ENCODE peak calls at places on chromosomes 4 and X, in eight cellular contexts. W is A549, H is H1, M is fibroblast of lung, F is left lung, A is brain microvascular endothelial cell, B is tibial artery, I is esophagus squamous epithelium. R is an unnamed sample.

GRCh38 chr4:152973614-152974200 is 37.6 kb downstream of the FHDC1 start:
- DNase-seq in W (no peak), H (no peak), M (no peak), F (no peak), A (no peak), B (no peak), I (no peak), R (no peak)

GRCh38 chr4:23819041-23819511 is 70.8 kb downstream of the PPARGC1A start:
- DNase-seq in W (no peak), H (no peak), M (peak; percentile 64), F (peak; percentile 40), A (peak; percentile 0), B (no peak), I (no peak), R (no peak)

GRCh38 chrX:133638285-133638684 is 223.0 kb upstream of the GPC4 start:
- DNase-seq in W (no peak), H (no peak), M (peak; percentile 45), F (no peak), A (no peak), B (no peak), I (no peak), R (no peak)

GRCh38 chrX:142873214-142873613 is 152.5 kb upstream of the SPANXN4 start:
- DNase-seq in W (no peak), H (no peak), M (no peak), F (no peak), A (no peak), B (no peak), I (no peak), R (no peak)

GRCh38 chrX:138001219-138001618 is 435.3 kb downstream of the ZIC3 start:
- DNase-seq in W (no peak), H (no peak), M (no peak), F (no peak), A (no peak), B (no peak), I (no peak), R (no peak)

GRCh38 chrX:106718709-106719108 is 7.8 kb upstream of the RNF128 start:
- DNase-seq in W (no peak), H (no peak), M (no peak), F (no peak), A (no peak), B (no peak), I (no peak), R (no peak)

GRCh38 chr4:23911675-23912455 is 22.0 kb upstream of the PPARGC1A start:
- DNase-seq in W (no peak), H (no peak), M (no peak), F (no peak), A (no peak), B (no peak), I (no peak), R (no peak)

GRCh38 chr4:17694552-17694951 is 80.1 kb downstream of the MED28 start:
- DNase-seq in W (no peak), H (peak; percentile 7), M (no peak), F (no peak), A (no peak), B (no peak), I (no peak), R (no peak)

GRCh38 chrX:24026403-24026801 is 584 bp downstream of the KLHL15 start:
- DNase-seq in W (peak; percentile 40), H (no peak), M (peak; percentile 26), F (no peak), A (no peak), B (no peak), I (no peak), R (no peak)

GRCh38 chrX:129041319-129041718 is 482.0 kb downstream of the SMARCA1 start:
- DNase-seq in W (no peak), H (no peak), M (no peak), F (no peak), A (no peak), B (no peak), I (no peak), R (no peak)

GRCh38 chrX:16601885-16602284 is 48.1 kb upstream of the S100G start:
- DNase-seq in W (no peak), H (no peak), M (no peak), F (no peak), A (no peak), B (no peak), I (no peak), R (no peak)

GRCh38 chr4:89878611-89879010 is 16.0 kb upstream of the MMRN1 start:
- DNase-seq in W (no peak), H (no peak), M (peak; percentile 14), F (no peak), A (no peak), B (no peak), I (no peak), R (no peak)

GRCh38 chr4:36039031-36039430 is 205.3 kb downstream of the ARAP2 start:
- DNase-seq in W (no peak), H (no peak), M (no peak), F (no peak), A (no peak), B (no peak), I (no peak), R (no peak)

GRCh38 chr4:152535236-152535902 is 523 bp downstream of the FBXW7 start:
- DNase-seq in W (no peak), H (peak; percentile 49), M (no peak), F (peak; percentile 37), A (no peak), B (no peak), I (no peak), R (peak; percentile 77)

GRCh38 chr4:9685692-9686091 is 95.7 kb upstream of the DRD5 start:
- DNase-seq in W (no peak), H (no peak), M (no peak), F (no peak), A (no peak), B (no peak), I (no peak), R (no peak)

GRCh38 chr4:9691221-9692065 is 90.0 kb upstream of the DRD5 start:
- DNase-seq in W (peak; percentile 69), H (peak; percentile 97), M (peak; percentile 77), F (peak; percentile 97), A (peak; percentile 89), B (peak; percentile 96), I (peak; percentile 67), R (peak; percentile 97)
- H3K27ac ChIP-seq in W (peak overlapping the region; percentile 73), H (peak overlapping the region; percentile 63), M (no peak overlapping the region), F (peak overlapping the region; percentile 68), A (no peak overlapping the region), B (peak overlapping the region; percentile 85), I (peak overlapping the region; percentile 84), R (peak overlapping the region; percentile 72)

GRCh38 chrX:114152801-114153200 is 431.1 kb upstream of the HTR2C start:
- DNase-seq in W (no peak), H (no peak), M (no peak), F (no peak), A (no peak), B (no peak), I (no peak), R (no peak)
- TF ChIP-seq CTCF in W (no peak), H (no peak), M (no peak), F (no peak), A (no peak), B (no peak), I (no peak), R (no peak)

GRCh38 chrX:153692003-153692402 is 4.3 kb downstream of the SLC6A8 start:
- DNase-seq in W (no peak), H (no peak), M (no peak), F (no peak), A (no peak), B (no peak), I (no peak), R (no peak)

GRCh38 chrX:153688900-153689590 is 1.3 kb downstream of the SLC6A8 start:
- DNase-seq in W (no peak), H (no peak), M (peak; percentile 43), F (no peak), A (no peak), B (peak; percentile 45), I (no peak), R (no peak)

GRCh38 chrX:153689654-153690465 is 2.1 kb downstream of the SLC6A8 start:
- DNase-seq in W (no peak), H (no peak), M (no peak), F (no peak), A (no peak), B (no peak), I (no peak), R (no peak)

GRCh38 chrX:153688534-153688899 is 791 bp downstream of the SLC6A8 start:
- DNase-seq in W (no peak), H (no peak), M (no peak), F (no peak), A (no peak), B (no peak), I (no peak), R (no peak)

GRCh38 chrX:153690466-153690865 is 2.7 kb downstream of the SLC6A8 start:
- DNase-seq in W (no peak), H (no peak), M (no peak), F (no peak), A (no peak), B (no peak), I (no peak), R (no peak)
- H3K4me3 ChIP-seq in W (no peak overlapping the region), H (peak overlapping the region; percentile 53), M (no peak overlapping the region), F (no peak overlapping the region), A (no peak overlapping the region), B (no peak overlapping the region), I (peak overlapping the region; percentile 66), R (no peak overlapping the region)

DNA sequence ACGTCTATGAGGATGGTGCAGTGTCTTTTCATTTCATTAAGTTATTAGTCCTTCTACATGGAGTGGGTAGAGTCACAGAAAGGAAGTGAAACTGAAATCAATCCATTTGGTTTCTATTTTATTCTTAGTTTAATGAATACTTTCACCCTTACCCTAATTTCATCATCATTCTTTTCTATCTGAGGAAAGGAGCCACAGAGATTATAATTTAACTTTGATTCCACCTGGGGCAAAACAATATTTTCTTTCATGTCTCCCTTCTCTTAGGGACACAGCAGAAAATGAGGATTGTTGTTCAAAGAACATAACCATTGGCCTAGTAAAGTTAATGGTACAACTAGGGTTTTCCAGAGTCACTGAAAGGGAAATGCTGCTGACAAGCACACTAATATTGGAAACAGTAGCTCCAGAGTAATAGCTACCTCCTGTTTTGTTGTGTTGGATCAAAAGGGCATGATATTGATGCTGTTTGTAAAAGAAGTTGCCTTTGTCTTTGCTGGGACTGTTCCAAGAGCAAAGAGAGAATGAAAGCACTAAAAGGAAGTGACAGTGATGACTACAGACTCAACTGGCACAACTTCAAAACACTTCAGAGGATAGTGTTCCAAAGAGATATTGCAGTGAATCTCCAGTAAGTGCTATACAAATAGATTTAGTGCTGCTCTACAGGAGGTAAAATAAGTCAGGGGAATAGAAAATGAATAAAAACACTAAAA is 247.1 kb upstream of the PITX2 start:
- DNase-seq in W (no peak), H (no peak), M (peak; percentile 20), F (no peak), A (no peak), B (no peak), I (no peak), R (no peak)
- H3K27ac ChIP-seq in W (no peak overlapping the region), H (no peak overlapping the region), M (no peak overlapping the region), F (no peak overlapping the region), A (no peak overlapping the region), B (no peak overlapping the region), I (no peak overlapping the region), R (no peak overlapping the region)

GRCh38 chrX:47854474-47854873 is 17.8 kb downstream of the ZNF81 start:
- DNase-seq in W (no peak), H (peak; percentile 43), M (peak; percentile 36), F (no peak), A (peak; percentile 24), B (no peak), I (no peak), R (no peak)
- TF ChIP-seq CTCF in W (no peak), H (peak; percentile 48), M (peak; percentile 50), F (no peak), A (peak; percentile 53), B (peak; percentile 17), I (peak; percentile 20), R (no peak)